ENCODE peak calls at places on chromosomes 12 and 14, in nine cellular contexts. One of them, this sample, is unnamed.

GRCh38 chr12:79782197-79782890 is 91.6 kb upstream of the PAWR start:
- DNase-seq in stomach: no peak
- DNase-seq in Karpas-422: no peak
- DNase-seq in OCI-LY7: no peak
- DNase-seq in right cardiac atrium: no peak
- DNase-seq in colonic mucosa: no peak
- DNase-seq in trophoblast cell: no peak
- DNase-seq in transverse colon: no peak
- DNase-seq in left ventricle myocardium inferior: no peak
- DNase-seq in this sample: no peak

GRCh38 chr12:19212245-19212644 is 82.7 kb downstream of the PLEKHA5 start:
- DNase-seq in colonic mucosa: no peak
- DNase-seq in transverse colon: no peak
- DNase-seq in trophoblast cell: no peak
- DNase-seq in right cardiac atrium: no peak
- DNase-seq in stomach: no peak
- DNase-seq in left ventricle myocardium inferior: no peak
- DNase-seq in Karpas-422: no peak
- DNase-seq in OCI-LY7: no peak
- DNase-seq in this sample: no peak

GRCh38 chr12:84607170-84607569 is 305.4 kb downstream of the SLC6A15 start:
- DNase-seq in left ventricle myocardium inferior: no peak
- DNase-seq in colonic mucosa: no peak
- DNase-seq in stomach: no peak
- DNase-seq in OCI-LY7: no peak
- DNase-seq in trophoblast cell: no peak
- DNase-seq in right cardiac atrium: no peak
- DNase-seq in transverse colon: no peak
- DNase-seq in Karpas-422: no peak
- DNase-seq in this sample: no peak

GRCh38 chr14:96156804-96157760 is 47.6 kb upstream of the BDKRB2 start:
- DNase-seq in trophoblast cell: no peak
- DNase-seq in colonic mucosa: peak; percentile 12
- DNase-seq in OCI-LY7: no peak
- DNase-seq in stomach: peak; percentile 24
- DNase-seq in transverse colon: no peak
- DNase-seq in Karpas-422: no peak
- DNase-seq in left ventricle myocardium inferior: no peak
- DNase-seq in right cardiac atrium: no peak
- DNase-seq in this sample: no peak

GRCh38 chr14:95500772-95501401 is 15.6 kb downstream of the SYNE3 start:
- DNase-seq in Karpas-422: peak; percentile 48
- DNase-seq in stomach: peak; percentile 51
- DNase-seq in OCI-LY7: no peak
- DNase-seq in right cardiac atrium: peak; percentile 72
- DNase-seq in left ventricle myocardium inferior: peak; percentile 53
- DNase-seq in trophoblast cell: peak; percentile 74
- DNase-seq in colonic mucosa: no peak
- DNase-seq in transverse colon: no peak
- DNase-seq in this sample: no peak

GRCh38 chr12:44379827-44380226 is 496.3 kb downstream of the NELL2 start:
- DNase-seq in left ventricle myocardium inferior: no peak
- DNase-seq in trophoblast cell: no peak
- DNase-seq in OCI-LY7: no peak
- DNase-seq in stomach: no peak
- DNase-seq in transverse colon: no peak
- DNase-seq in Karpas-422: no peak
- DNase-seq in colonic mucosa: no peak
- DNase-seq in right cardiac atrium: no peak
- DNase-seq in this sample: no peak

GRCh38 chr12:95473440-95473946 is 459 bp upstream of the METAP2 start:
- DNase-seq in right cardiac atrium: peak; percentile 15
- DNase-seq in colonic mucosa: peak; percentile 68
- DNase-seq in stomach: peak; percentile 36
- DNase-seq in Karpas-422: peak; percentile 83
- DNase-seq in OCI-LY7: peak; percentile 62
- DNase-seq in transverse colon: peak; percentile 48
- DNase-seq in trophoblast cell: peak; percentile 75
- DNase-seq in left ventricle myocardium inferior: no peak
- DNase-seq in this sample: peak; percentile 47

GRCh38 chr12:25839470-25839869 is 119.0 kb upstream of the RASSF8 start:
- DNase-seq in transverse colon: no peak
- DNase-seq in left ventricle myocardium inferior: no peak
- DNase-seq in colonic mucosa: no peak
- DNase-seq in Karpas-422: no peak
- DNase-seq in OCI-LY7: no peak
- DNase-seq in trophoblast cell: no peak
- DNase-seq in right cardiac atrium: no peak
- DNase-seq in stomach: no peak
- DNase-seq in this sample: no peak

GRCh38 chr14:32073537-32074189 is 3.4 kb upstream of the ARHGAP5 start:
- DNase-seq in transverse colon: peak; percentile 53
- DNase-seq in colonic mucosa: peak; percentile 79
- DNase-seq in left ventricle myocardium inferior: no peak
- DNase-seq in right cardiac atrium: no peak
- DNase-seq in trophoblast cell: peak; percentile 96
- DNase-seq in Karpas-422: peak; percentile 95
- DNase-seq in OCI-LY7: peak; percentile 79
- DNase-seq in stomach: peak; percentile 49
- DNase-seq in this sample: peak; percentile 60

GRCh38 chr12:132318135-132318534 is 11.3 kb downstream of the GALNT9 start:
- DNase-seq in colonic mucosa: no peak
- DNase-seq in trophoblast cell: no peak
- DNase-seq in Karpas-422: no peak
- DNase-seq in OCI-LY7: no peak
- DNase-seq in transverse colon: no peak
- DNase-seq in right cardiac atrium: no peak
- DNase-seq in stomach: no peak
- DNase-seq in left ventricle myocardium inferior: no peak
- DNase-seq in this sample: no peak

GRCh38 chr14:34029921-34030334 is 79.1 kb upstream of the EGLN3 start:
- DNase-seq in trophoblast cell: no peak
- DNase-seq in OCI-LY7: no peak
- DNase-seq in right cardiac atrium: peak; percentile 59
- DNase-seq in transverse colon: peak; percentile 21
- DNase-seq in Karpas-422: no peak
- DNase-seq in left ventricle myocardium inferior: peak; percentile 69
- DNase-seq in stomach: peak; percentile 47
- DNase-seq in colonic mucosa: peak; percentile 44
- DNase-seq in this sample: peak; percentile 33

GRCh38 chr14:22095845-22096510 is 422.4 kb upstream of the OR4E1 start:
- DNase-seq in trophoblast cell: no peak
- DNase-seq in OCI-LY7: no peak
- DNase-seq in transverse colon: no peak
- DNase-seq in colonic mucosa: no peak
- DNase-seq in left ventricle myocardium inferior: no peak
- DNase-seq in right cardiac atrium: no peak
- DNase-seq in stomach: no peak
- DNase-seq in Karpas-422: no peak
- DNase-seq in this sample: no peak

DNA sequence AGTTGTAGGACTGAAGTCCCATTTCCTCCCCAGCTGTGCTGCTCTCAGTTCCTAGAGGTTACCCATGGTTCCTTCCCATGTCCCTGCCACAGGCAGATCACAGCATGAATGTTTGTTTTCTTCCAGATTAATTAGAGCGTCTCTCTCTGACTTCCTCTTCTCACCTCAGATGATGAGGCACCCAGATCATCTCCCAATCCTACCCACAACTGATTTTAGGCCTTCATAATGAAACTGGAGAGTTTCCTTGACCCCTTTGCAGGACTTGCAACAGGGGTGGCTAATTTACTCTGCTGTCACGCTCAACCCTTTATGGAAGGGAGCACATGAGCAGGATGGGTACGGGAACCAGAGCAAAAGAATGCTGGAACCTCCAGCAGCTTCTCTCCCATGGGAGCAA is 32.1 kb upstream of the TXNRD1 start:
- DNase-seq in trophoblast cell: no peak
- DNase-seq in transverse colon: no peak
- DNase-seq in stomach: no peak
- DNase-seq in colonic mucosa: no peak
- DNase-seq in right cardiac atrium: no peak
- DNase-seq in OCI-LY7: no peak
- DNase-seq in Karpas-422: no peak
- DNase-seq in left ventricle myocardium inferior: no peak
- DNase-seq in this sample: no peak
- H3K27ac ChIP-seq in trophoblast cell: no peak overlapping the region
- H3K27ac ChIP-seq in transverse colon: peak overlapping the region; percentile 75
- H3K27ac ChIP-seq in stomach: peak overlapping the region; percentile 89
- H3K27ac ChIP-seq in colonic mucosa: no peak overlapping the region
- H3K27ac ChIP-seq in right cardiac atrium: no peak overlapping the region
- H3K27ac ChIP-seq in OCI-LY7: no peak overlapping the region
- H3K27ac ChIP-seq in Karpas-422: no peak overlapping the region
- H3K27ac ChIP-seq in left ventricle myocardium inferior: peak overlapping the region; percentile 77
- H3K27ac ChIP-seq in this sample: no peak overlapping the region

GRCh38 chr12:123445388-123446344 is 9.2 kb upstream of the RILPL2 start:
- DNase-seq in colonic mucosa: no peak
- DNase-seq in Karpas-422: no peak
- DNase-seq in transverse colon: no peak
- DNase-seq in OCI-LY7: no peak
- DNase-seq in stomach: peak; percentile 54
- DNase-seq in right cardiac atrium: peak; percentile 63
- DNase-seq in left ventricle myocardium inferior: peak; percentile 35
- DNase-seq in trophoblast cell: peak; percentile 95
- DNase-seq in this sample: peak; percentile 47
- H3K4me1 ChIP-seq in colonic mucosa: peaks cover 4% of the 10 kb centered on the region
- H3K4me1 ChIP-seq in Karpas-422: peaks cover 14% of the 10 kb centered on the region
- H3K4me1 ChIP-seq in transverse colon: peaks cover 15% of the 10 kb centered on the region
- H3K4me1 ChIP-seq in OCI-LY7: peaks cover 32% of the 10 kb centered on the region
- H3K4me1 ChIP-seq in stomach: peaks cover 36% of the 10 kb centered on the region
- H3K4me1 ChIP-seq in right cardiac atrium: peaks cover 2% of the 10 kb centered on the region
- H3K4me1 ChIP-seq in left ventricle myocardium inferior: peaks cover 29% of the 10 kb centered on the region
- H3K4me1 ChIP-seq in trophoblast cell: peaks cover 5% of the 10 kb centered on the region
- H3K4me1 ChIP-seq in this sample: no peaks in the 10 kb centered on the region

GRCh38 chr14:75545907-75546306 is 23.6 kb downstream of the BATF start:
- DNase-seq in stomach: no peak
- DNase-seq in Karpas-422: no peak
- DNase-seq in trophoblast cell: no peak
- DNase-seq in right cardiac atrium: no peak
- DNase-seq in left ventricle myocardium inferior: no peak
- DNase-seq in OCI-LY7: no peak
- DNase-seq in transverse colon: no peak
- DNase-seq in colonic mucosa: no peak
- DNase-seq in this sample: no peak

GRCh38 chr14:75543258-75543657 is 21.0 kb downstream of the BATF start:
- DNase-seq in stomach: no peak
- DNase-seq in trophoblast cell: no peak
- DNase-seq in Karpas-422: no peak
- DNase-seq in right cardiac atrium: no peak
- DNase-seq in transverse colon: no peak
- DNase-seq in left ventricle myocardium inferior: no peak
- DNase-seq in colonic mucosa: no peak
- DNase-seq in OCI-LY7: peak; percentile 10
- DNase-seq in this sample: no peak

GRCh38 chr14:75540479-75540851 is 18.2 kb downstream of the BATF start:
- DNase-seq in Karpas-422: no peak
- DNase-seq in right cardiac atrium: no peak
- DNase-seq in left ventricle myocardium inferior: no peak
- DNase-seq in transverse colon: no peak
- DNase-seq in colonic mucosa: no peak
- DNase-seq in trophoblast cell: peak; percentile 27
- DNase-seq in OCI-LY7: no peak
- DNase-seq in stomach: no peak
- DNase-seq in this sample: no peak

GRCh38 chr14:75542585-75543091 is 20.4 kb downstream of the BATF start:
- DNase-seq in colonic mucosa: peak; percentile 45
- DNase-seq in trophoblast cell: peak; percentile 78
- DNase-seq in left ventricle myocardium inferior: peak; percentile 59
- DNase-seq in stomach: peak; percentile 67
- DNase-seq in transverse colon: peak; percentile 64
- DNase-seq in OCI-LY7: peak; percentile 22
- DNase-seq in right cardiac atrium: peak; percentile 79
- DNase-seq in Karpas-422: peak; percentile 68
- DNase-seq in this sample: peak; percentile 85

GRCh38 chr14:75543786-75544185 is 21.5 kb downstream of the BATF start:
- DNase-seq in colonic mucosa: no peak
- DNase-seq in trophoblast cell: peak; percentile 30
- DNase-seq in transverse colon: no peak
- DNase-seq in right cardiac atrium: no peak
- DNase-seq in stomach: no peak
- DNase-seq in left ventricle myocardium inferior: no peak
- DNase-seq in OCI-LY7: no peak
- DNase-seq in Karpas-422: no peak
- DNase-seq in this sample: no peak
- H3K27ac ChIP-seq in colonic mucosa: no peak overlapping the region
- H3K27ac ChIP-seq in trophoblast cell: no peak overlapping the region
- H3K27ac ChIP-seq in transverse colon: no peak overlapping the region
- H3K27ac ChIP-seq in right cardiac atrium: no peak overlapping the region
- H3K27ac ChIP-seq in stomach: peak overlapping the region; percentile 67
- H3K27ac ChIP-seq in left ventricle myocardium inferior: no peak overlapping the region
- H3K27ac ChIP-seq in OCI-LY7: no peak overlapping the region
- H3K27ac ChIP-seq in Karpas-422: no peak overlapping the region
- H3K27ac ChIP-seq in this sample: no peak overlapping the region

GRCh38 chr12:2110127-2110526 is 57.3 kb downstream of the CACNA1C start:
- DNase-seq in transverse colon: no peak
- DNase-seq in OCI-LY7: no peak
- DNase-seq in right cardiac atrium: no peak
- DNase-seq in left ventricle myocardium inferior: no peak
- DNase-seq in trophoblast cell: no peak
- DNase-seq in stomach: no peak
- DNase-seq in Karpas-422: no peak
- DNase-seq in colonic mucosa: no peak
- DNase-seq in this sample: no peak
- H3K4me1 ChIP-seq in transverse colon: peaks cover 16% of the 10 kb centered on the region
- H3K4me1 ChIP-seq in OCI-LY7: no peaks in the 10 kb centered on the region
- H3K4me1 ChIP-seq in right cardiac atrium: peaks cover 14% of the 10 kb centered on the region
- H3K4me1 ChIP-seq in left ventricle myocardium inferior: peaks cover 80% of the 10 kb centered on the region
- H3K4me1 ChIP-seq in trophoblast cell: no peaks in the 10 kb centered on the region
- H3K4me1 ChIP-seq in stomach: no peaks in the 10 kb centered on the region
- H3K4me1 ChIP-seq in Karpas-422: no peaks in the 10 kb centered on the region
- H3K4me1 ChIP-seq in colonic mucosa: no peaks in the 10 kb centered on the region
- H3K4me1 ChIP-seq in this sample: peaks cover 8% of the 10 kb centered on the region

DNA sequence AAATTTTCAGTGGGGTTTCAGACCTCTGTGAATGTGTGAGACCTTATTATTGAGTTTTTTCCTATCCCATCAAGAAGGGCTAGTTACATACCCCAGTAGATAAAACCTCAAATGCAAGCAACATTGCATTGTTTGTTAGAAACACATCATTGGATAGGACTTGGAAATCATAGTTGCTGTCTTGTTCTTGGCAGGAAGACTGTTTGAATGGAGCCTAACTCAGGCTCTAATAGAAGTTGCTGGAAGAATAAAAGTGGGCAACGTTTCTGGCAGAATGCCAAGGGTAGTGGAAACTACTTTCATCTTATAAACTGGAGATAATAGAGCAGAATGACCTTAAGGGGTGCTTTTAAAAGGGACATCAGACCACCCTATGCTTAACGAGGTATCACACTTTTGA is 9.8 kb upstream of the PTHLH start:
- DNase-seq in transverse colon: no peak
- DNase-seq in left ventricle myocardium inferior: no peak
- DNase-seq in right cardiac atrium: no peak
- DNase-seq in stomach: no peak
- DNase-seq in OCI-LY7: no peak
- DNase-seq in trophoblast cell: no peak
- DNase-seq in Karpas-422: no peak
- DNase-seq in colonic mucosa: no peak
- DNase-seq in this sample: no peak
- H3K27ac ChIP-seq in transverse colon: no peak overlapping the region
- H3K27ac ChIP-seq in left ventricle myocardium inferior: no peak overlapping the region
- H3K27ac ChIP-seq in right cardiac atrium: no peak overlapping the region
- H3K27ac ChIP-seq in stomach: no peak overlapping the region
- H3K27ac ChIP-seq in OCI-LY7: no peak overlapping the region
- H3K27ac ChIP-seq in trophoblast cell: no peak overlapping the region
- H3K27ac ChIP-seq in Karpas-422: no peak overlapping the region
- H3K27ac ChIP-seq in colonic mucosa: no peak overlapping the region
- H3K27ac ChIP-seq in this sample: no peak overlapping the region

GRCh38 chr14:60275932-60276331 is 26.9 kb downstream of the PPM1A start:
- DNase-seq in right cardiac atrium: no peak
- DNase-seq in Karpas-422: no peak
- DNase-seq in OCI-LY7: no peak
- DNase-seq in colonic mucosa: no peak
- DNase-seq in left ventricle myocardium inferior: no peak
- DNase-seq in trophoblast cell: peak; percentile 4
- DNase-seq in transverse colon: no peak
- DNase-seq in stomach: no peak
- DNase-seq in this sample: no peak
- H3K4me1 ChIP-seq in right cardiac atrium: peaks cover 5% of the 10 kb centered on the region
- H3K4me1 ChIP-seq in Karpas-422: peaks cover 56% of the 10 kb centered on the region
- H3K4me1 ChIP-seq in OCI-LY7: peaks cover 24% of the 10 kb centered on the region
- H3K4me1 ChIP-seq in colonic mucosa: no peaks in the 10 kb centered on the region
- H3K4me1 ChIP-seq in left ventricle myocardium inferior: peaks cover 92% of the 10 kb centered on the region
- H3K4me1 ChIP-seq in trophoblast cell: peaks cover 2% of the 10 kb centered on the region
- H3K4me1 ChIP-seq in transverse colon: peaks cover 35% of the 10 kb centered on the region
- H3K4me1 ChIP-seq in stomach: no peaks in the 10 kb centered on the region
- H3K4me1 ChIP-seq in this sample: peaks cover 40% of the 10 kb centered on the region